ENCODE peak calls at places on chromosomes 2 and 18, in six cellular contexts. O, X, J, Y, Q and N are unnamed samples.

GRCh38 chr2:53985646-53986045 is 14.9 kb upstream of the PSME4 start:
- DNase-seq in O (no peak), X (no peak), J (no peak), Y (no peak), Q (no peak), N (no peak)

GRCh38 chr18:49757513-49758262 is 55.6 kb downstream of the ACAA2 start:
- DNase-seq in O (no peak), X (no peak), J (no peak), Y (no peak), Q (peak), N (no peak)

GRCh38 chr2:47767880-47768609 is 14.9 kb upstream of the MSH6 start:
- DNase-seq in O (no peak), X (peak), J (peak), Y (peak), Q (peak), N (peak)

GRCh38 chr18:9696112-9696511 is 12.0 kb upstream of the RAB31 start:
- DNase-seq in O (no peak), X (no peak), J (no peak), Y (no peak), Q (no peak), N (peak)

GRCh38 chr2:225340923-225341322 is 58.6 kb upstream of the NYAP2 start:
- DNase-seq in O (no peak), X (no peak), J (no peak), Y (no peak), Q (no peak), N (no peak)

GRCh38 chr2:63842149-63843061 is 709 bp downstream of the UGP2 start:
- DNase-seq in O (no peak), X (peak), J (peak), Y (no peak), Q (peak), N (peak)

GRCh38 chr2:55888941-55889340 is 34.6 kb downstream of the EFEMP1 start:
- DNase-seq in O (no peak), X (peak), J (peak), Y (no peak), Q (no peak), N (no peak)

GRCh38 chr18:47254341-47254939 is 3.0 kb upstream of the SKOR2 start:
- DNase-seq in O (no peak), X (peak), J (peak), Y (peak), Q (no peak), N (peak)

GRCh38 chr2:72992734-72993102 is 75.4 kb downstream of the EMX1 start:
- DNase-seq in O (no peak), X (no peak), J (no peak), Y (no peak), Q (no peak), N (no peak)

GRCh38 chr18:3675446-3675845 is 225.5 kb downstream of the TGIF1 start:
- DNase-seq in O (no peak), X (peak), J (no peak), Y (no peak), Q (peak), N (no peak)

GRCh38 chr2:45169339-45170190 is 160.3 kb upstream of the SIX2 start:
- DNase-seq in O (no peak), X (no peak), J (peak), Y (peak), Q (peak), N (peak)

DNA sequence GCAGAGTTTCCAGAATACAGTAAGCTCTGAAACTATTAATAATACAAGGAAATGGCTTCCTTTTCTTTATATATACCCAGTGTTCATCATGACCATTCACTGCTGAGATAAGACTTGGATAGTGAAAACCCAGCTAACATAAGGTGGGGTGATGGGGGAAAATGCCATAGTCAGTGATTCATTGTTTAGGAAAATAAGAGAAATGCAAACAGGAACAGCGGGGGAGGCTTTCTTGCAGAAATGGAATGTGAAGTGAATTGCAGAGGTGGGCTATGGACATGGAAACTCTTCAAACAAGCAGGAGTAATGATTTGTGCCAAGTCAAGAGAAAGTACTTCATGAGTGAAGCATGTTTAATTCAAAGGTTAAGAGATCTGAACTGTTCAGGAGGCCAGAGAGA is 519.4 kb downstream of the TDRD15 start:
- DNase-seq in O (no peak), X (peak), J (no peak), Y (no peak), Q (peak), N (peak)
- H3K4me3 ChIP-seq in O (no peak), X (no peak), J (no peak), Y (no peak), Q (no peak), N (no peak)

GRCh38 chr2:75517562-75518230 is 43.0 kb downstream of the EVA1A start:
- DNase-seq in O (no peak), X (no peak), J (no peak), Y (no peak), Q (no peak), N (no peak)
- TF ChIP-seq CTCF in O (no peak), X (no peak), J (no peak), Y (no peak), Q (no peak), N (no peak)

DNA sequence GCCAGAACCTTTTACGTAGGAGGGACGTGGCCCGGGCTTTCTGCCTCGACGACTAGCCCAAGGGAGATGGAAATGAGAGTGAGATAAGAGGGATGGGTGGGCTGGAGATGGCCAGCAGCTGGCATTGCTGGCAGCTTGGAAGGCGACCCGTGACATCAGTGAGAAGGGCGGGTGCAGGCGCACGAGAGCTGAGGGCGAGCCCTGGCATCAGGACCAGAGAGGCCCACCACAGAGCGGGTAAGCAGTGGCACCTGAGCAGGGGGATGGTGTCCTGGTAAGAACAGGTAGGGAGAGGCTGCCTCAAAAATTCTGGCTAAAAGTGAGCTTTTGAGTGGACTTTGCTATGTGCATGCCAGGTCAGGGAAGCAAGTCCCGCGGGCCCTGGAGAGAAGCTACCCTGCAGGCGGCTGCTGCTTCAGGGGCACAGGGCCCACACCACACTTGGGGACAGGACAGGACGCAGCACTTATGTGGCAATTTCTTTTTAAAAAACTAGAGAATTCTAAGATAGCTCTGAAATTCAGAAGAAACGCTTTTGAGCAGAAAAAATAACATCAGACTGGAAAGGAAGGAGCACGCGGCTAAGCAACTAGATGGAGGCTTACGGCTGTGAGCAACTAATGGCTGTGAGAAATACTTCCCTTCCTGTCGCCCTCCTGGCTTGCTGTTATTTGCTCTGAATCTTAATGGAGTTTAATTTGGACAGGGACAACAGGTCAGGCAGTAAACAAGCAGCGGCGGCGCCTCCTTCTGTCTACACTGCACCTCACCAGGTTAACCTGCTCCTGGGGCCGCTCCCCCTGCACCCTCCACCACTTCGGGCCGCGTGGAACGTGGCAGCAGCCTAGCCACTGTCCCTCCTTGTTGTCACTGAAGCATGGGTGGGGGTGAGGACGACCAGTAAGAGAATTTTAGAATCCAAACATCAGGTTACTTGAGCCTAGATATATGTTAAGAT is 20.5 kb downstream of the THAP4 start:
- DNase-seq in O (no peak), X (no peak), J (no peak), Y (peak), Q (no peak), N (no peak)
- H3K4me3 ChIP-seq in O (no peak), X (no peak), J (no peak), Y (peak), Q (no peak), N (no peak)

GRCh38 chr2:12321017-12321641 is 395.6 kb upstream of the TRIB2 start:
- DNase-seq in O (peak), X (peak), J (peak), Y (no peak), Q (no peak), N (peak)
- TF ChIP-seq CTCF in O (peak), X (no peak), J (peak), Y (no peak), Q (no peak), N (peak)